ENCODE peak calls at places on chromosomes 11 and 22, in four cellular contexts. One of them, this sample, is unnamed. For H3K4me1, the result is how much of the 10 kb centered on the place peaks cover.

GRCh38 chr11:69662021-69662698 is 13.0 kb downstream of the LTO1 start:
- DNase-seq in hepatocyte: no peak
- DNase-seq in fibroblast of lung: no peak
- DNase-seq in PC-3: no peak
- DNase-seq in this sample: no peak

GRCh38 chr11:1298695-1299492 is 10.5 kb downstream of the TOLLIP start:
- DNase-seq in fibroblast of lung: peak
- DNase-seq in hepatocyte: peak
- DNase-seq in PC-3: peak
- DNase-seq in this sample: no peak

GRCh38 chr11:82105331-82105992 is 628.2 kb downstream of the FAM181B start:
- DNase-seq in PC-3: no peak
- DNase-seq in fibroblast of lung: no peak
- DNase-seq in hepatocyte: no peak
- DNase-seq in this sample: no peak

GRCh38 chr11:132312616-132313210 is 942.3 kb downstream of the NTM start:
- DNase-seq in fibroblast of lung: peak
- DNase-seq in PC-3: no peak
- DNase-seq in hepatocyte: no peak
- DNase-seq in this sample: no peak

GRCh38 chr22:39776295-39776694 is 117.3 kb downstream of the ENTHD1 start:
- DNase-seq in fibroblast of lung: no peak
- DNase-seq in hepatocyte: no peak
- DNase-seq in PC-3: no peak
- DNase-seq in this sample: no peak

GRCh38 chr11:115964091-115964490 is 459.9 kb upstream of the CADM1 start:
- DNase-seq in PC-3: no peak
- DNase-seq in fibroblast of lung: peak
- DNase-seq in hepatocyte: no peak
- DNase-seq in this sample: no peak

GRCh38 chr11:44300881-44301855 is 8.8 kb downstream of the ALX4 start:
- DNase-seq in hepatocyte: no peak
- DNase-seq in PC-3: no peak
- DNase-seq in fibroblast of lung: no peak
- DNase-seq in this sample: no peak

GRCh38 chr11:34558673-34559072 is 45.1 kb upstream of the ELF5 start:
- DNase-seq in hepatocyte: no peak
- DNase-seq in fibroblast of lung: peak
- DNase-seq in PC-3: no peak
- DNase-seq in this sample: no peak

GRCh38 chr11:11977206-11977938 is 31.1 kb downstream of the DKK3 start:
- DNase-seq in fibroblast of lung: peak
- DNase-seq in PC-3: peak
- DNase-seq in hepatocyte: peak
- DNase-seq in this sample: peak

GRCh38 chr11:27401280-27401679 is 38.3 kb upstream of the CCDC34 start:
- DNase-seq in hepatocyte: no peak
- DNase-seq in PC-3: peak
- DNase-seq in fibroblast of lung: no peak
- DNase-seq in this sample: no peak

GRCh38 chr22:22180738-22181514 is 63.7 kb upstream of the VPREB1 start:
- DNase-seq in hepatocyte: no peak
- DNase-seq in fibroblast of lung: no peak
- DNase-seq in PC-3: no peak
- DNase-seq in this sample: no peak

GRCh38 chr11:27455667-27456066 is 16.9 kb downstream of the LGR4 start:
- DNase-seq in fibroblast of lung: no peak
- DNase-seq in hepatocyte: no peak
- DNase-seq in PC-3: no peak
- DNase-seq in this sample: no peak

GRCh38 chr22:19121631-19122142 is 525 bp downstream of the DGCR2 start:
- DNase-seq in hepatocyte: peak
- DNase-seq in PC-3: peak
- DNase-seq in fibroblast of lung: peak
- DNase-seq in this sample: no peak

GRCh38 chr11:46916669-46917108 is 1.7 kb downstream of the LRP4 start:
- DNase-seq in PC-3: no peak
- DNase-seq in fibroblast of lung: peak
- DNase-seq in hepatocyte: peak
- DNase-seq in this sample: no peak
- TF ChIP-seq CTCF in PC-3: no peak
- TF ChIP-seq CTCF in fibroblast of lung: peak
- TF ChIP-seq CTCF in hepatocyte: peak
- TF ChIP-seq CTCF in this sample: no peak

GRCh38 chr11:128462802-128463385 is 124.5 kb downstream of the ETS1 start:
- DNase-seq in hepatocyte: no peak
- DNase-seq in PC-3: no peak
- DNase-seq in fibroblast of lung: no peak
- DNase-seq in this sample: no peak

GRCh38 chr11:128462189-128462588 is 125.2 kb downstream of the ETS1 start:
- DNase-seq in hepatocyte: no peak
- DNase-seq in fibroblast of lung: no peak
- DNase-seq in PC-3: no peak
- DNase-seq in this sample: no peak

GRCh38 chr11:128464878-128465277 is 122.5 kb downstream of the ETS1 start:
- DNase-seq in PC-3: no peak
- DNase-seq in fibroblast of lung: no peak
- DNase-seq in hepatocyte: no peak
- DNase-seq in this sample: no peak

GRCh38 chr11:128463975-128464374 is 123.4 kb downstream of the ETS1 start:
- DNase-seq in PC-3: no peak
- DNase-seq in hepatocyte: no peak
- DNase-seq in fibroblast of lung: peak
- DNase-seq in this sample: no peak

GRCh38 chr11:128463386-128463829 is 124.0 kb downstream of the ETS1 start:
- DNase-seq in PC-3: no peak
- DNase-seq in fibroblast of lung: peak
- DNase-seq in hepatocyte: peak
- DNase-seq in this sample: peak
- H3K4me1 ChIP-seq in PC-3: under half
- H3K4me1 ChIP-seq in fibroblast of lung: under half
- H3K4me1 ChIP-seq in hepatocyte: under half
- H3K4me1 ChIP-seq in this sample: under half

GRCh38 chr22:29205260-29205597 is 467 bp upstream of the EMID1 start:
- DNase-seq in hepatocyte: no peak
- DNase-seq in PC-3: no peak
- DNase-seq in fibroblast of lung: no peak
- DNase-seq in this sample: no peak
- H3K4me3 ChIP-seq in hepatocyte: no peak
- H3K4me3 ChIP-seq in PC-3: peak
- H3K4me3 ChIP-seq in fibroblast of lung: peak
- H3K4me3 ChIP-seq in this sample: peak

GRCh38 chr11:58575377-58576020 is at the start of gene LPXN:
- DNase-seq in fibroblast of lung: peak
- DNase-seq in hepatocyte: no peak
- DNase-seq in PC-3: peak
- DNase-seq in this sample: no peak
- TF ChIP-seq CTCF in fibroblast of lung: no peak
- TF ChIP-seq CTCF in hepatocyte: no peak
- TF ChIP-seq CTCF in PC-3: no peak
- TF ChIP-seq CTCF in this sample: no peak